ENCODE peak calls at places on chromosomes 16 and 17, in four cellular contexts. N is Panc1, P is mesendoderm, X is SK-N-SH. V is an unnamed sample.

GRCh38 chr16:86383488-86384262 is 126.7 kb upstream of the FOXF1 start:
- DNase-seq in P (peak; percentile 88), N (no peak), X (no peak), V (no peak)

GRCh38 chr16:86307518-86307903 is 202.8 kb upstream of the FOXF1 start:
- DNase-seq in N (no peak), P (no peak), X (no peak), V (no peak)

GRCh38 chr17:15513859-15514446 is 46.5 kb upstream of the CDRT4 start:
- DNase-seq in X (no peak), P (no peak), N (no peak), V (no peak)

GRCh38 chr17:74649909-74650308 is 26.4 kb upstream of the CD300E start:
- DNase-seq in N (no peak), P (no peak), X (peak; percentile 53), V (no peak)

GRCh38 chr16:50153648-50154368 is 702 bp downstream of the TENT4B start:
- DNase-seq in X (peak; percentile 69), P (peak; percentile 50), N (no peak), V (no peak)

GRCh38 chr16:9134739-9135138 is 43.3 kb downstream of the HAPSTR1 start:
- DNase-seq in N (no peak), X (peak; percentile 82), P (peak; percentile 82), V (no peak)

GRCh38 chr16:58299757-58300349 is 5.0 kb upstream of the PRSS54 start:
- DNase-seq in N (no peak), X (no peak), P (peak; percentile 72), V (no peak)

GRCh38 chr17:15351487-15351840 is 10.1 kb upstream of the TEKT3 start:
- DNase-seq in X (no peak), P (peak; percentile 71), N (no peak), V (no peak)

GRCh38 chr16:59204589-59204988 is 470.5 kb upstream of the GOT2 start:
- DNase-seq in N (no peak), P (no peak), X (no peak), V (no peak)

GRCh38 chr17:74282587-74283370 is 8.7 kb downstream of the DNAI2 start:
- DNase-seq in N (no peak), X (no peak), P (no peak), V (no peak)

GRCh38 chr17:27354491-27355081 is 60.7 kb downstream of the WSB1 start:
- DNase-seq in P (peak; percentile 57), N (no peak), X (no peak), V (no peak)

GRCh38 chr16:48546774-48547173 is 63.2 kb downstream of the N4BP1 start:
- DNase-seq in P (no peak), N (no peak), X (no peak), V (no peak)

GRCh38 chr16:67858448-67858993 is 11.0 kb upstream of the CENPT start:
- DNase-seq in P (no peak), X (no peak), N (no peak), V (no peak)

GRCh38 chr16:83400234-83400633 is 407.5 kb upstream of the HSBP1 start:
- DNase-seq in X (no peak), P (peak; percentile 46), N (no peak), V (peak; percentile 60)

GRCh38 chr17:15951368-15952047 is 6.6 kb downstream of the ADORA2B start:
- DNase-seq in P (no peak), N (no peak), X (no peak), V (no peak)

GRCh38 chr16:69935278-69935711 is 15.8 kb upstream of the CLEC18A start:
- DNase-seq in N (no peak), P (no peak), X (no peak), V (no peak)

GRCh38 chr17:50618941-50619340 is 15.7 kb upstream of the ABCC3 start:
- DNase-seq in X (no peak), N (no peak), P (no peak), V (no peak)

GRCh38 chr17:76314392-76315227 is 6.5 kb upstream of the QRICH2 start:
- DNase-seq in N (no peak), X (no peak), P (no peak), V (no peak)

GRCh38 chr16:50252874-50253510 is 13.4 kb upstream of the ADCY7 start:
- DNase-seq in N (no peak), P (no peak), X (no peak), V (no peak)

GRCh38 chr17:78276499-78276898 is 45.1 kb downstream of the TMEM235 start:
- DNase-seq in X (no peak), N (no peak), P (no peak), V (no peak)
- H3K4me1 ChIP-seq in X (no peaks in the 10 kb centered on the region), N (peaks cover 6% of the 10 kb centered on the region), P (peaks cover 18% of the 10 kb centered on the region), V (peaks cover 7% of the 10 kb centered on the region)

GRCh38 chr16:2160915-2161551 is 5.5 kb downstream of the TRAF7 start:
- DNase-seq in P (no peak), N (no peak), X (no peak), V (no peak)
- H3K4me3 ChIP-seq in P (no peak overlapping the region), N (no peak overlapping the region), X (no peak overlapping the region), V (no peak overlapping the region)

GRCh38 chr17:39531252-39531651 is 70.0 kb downstream of the CDK12 start:
- DNase-seq in N (no peak), X (no peak), P (no peak), V (no peak)
- H3K4me1 ChIP-seq in N (no peaks in the 10 kb centered on the region), X (no peaks in the 10 kb centered on the region), P (peaks cover 8% of the 10 kb centered on the region), V (no peaks in the 10 kb centered on the region)

GRCh38 chr17:7703584-7704574 is 1.1 kb upstream of the EFNB3 start:
- DNase-seq in N (no peak), X (peak; percentile 86), P (peak; percentile 98), V (no peak)
- H3K4me3 ChIP-seq in N (peak overlapping the region; percentile 54), X (peak overlapping the region; percentile 75), P (no peak overlapping the region), V (peak overlapping the region; percentile 13)

DNA sequence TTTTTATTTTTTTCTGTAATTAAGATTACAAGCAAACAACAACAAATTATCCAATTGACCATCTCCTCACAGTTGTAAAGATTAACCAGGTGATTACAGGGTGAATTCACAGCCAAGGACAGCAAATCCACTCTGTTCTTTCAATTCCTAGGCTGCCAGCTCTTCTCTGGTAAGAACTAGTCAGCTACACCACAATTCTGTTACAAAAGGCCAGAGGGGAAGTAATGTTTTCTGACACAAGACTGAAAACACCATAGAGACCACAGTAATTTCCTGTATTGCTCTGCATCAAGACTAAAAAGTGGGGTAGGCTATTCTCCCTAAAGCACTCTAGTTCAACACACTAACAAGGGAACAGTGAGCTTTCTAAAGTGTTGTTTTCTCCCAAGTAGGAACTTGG is 10.6 kb downstream of the CA10 start:
- DNase-seq in N (no peak), P (no peak), X (no peak), V (no peak)
- H3K4me1 ChIP-seq in N (peaks cover 2% of the 10 kb centered on the region), P (no peaks in the 10 kb centered on the region), X (no peaks in the 10 kb centered on the region), V (no peaks in the 10 kb centered on the region)

GRCh38 chr17:13415877-13416416 is 185.8 kb downstream of the HS3ST3A1 start:
- DNase-seq in P (no peak), N (no peak), X (peak; percentile 74), V (no peak)
- H3K4me3 ChIP-seq in P (no peak overlapping the region), N (no peak overlapping the region), X (peak overlapping the region; percentile 1), V (no peak overlapping the region)

DNA sequence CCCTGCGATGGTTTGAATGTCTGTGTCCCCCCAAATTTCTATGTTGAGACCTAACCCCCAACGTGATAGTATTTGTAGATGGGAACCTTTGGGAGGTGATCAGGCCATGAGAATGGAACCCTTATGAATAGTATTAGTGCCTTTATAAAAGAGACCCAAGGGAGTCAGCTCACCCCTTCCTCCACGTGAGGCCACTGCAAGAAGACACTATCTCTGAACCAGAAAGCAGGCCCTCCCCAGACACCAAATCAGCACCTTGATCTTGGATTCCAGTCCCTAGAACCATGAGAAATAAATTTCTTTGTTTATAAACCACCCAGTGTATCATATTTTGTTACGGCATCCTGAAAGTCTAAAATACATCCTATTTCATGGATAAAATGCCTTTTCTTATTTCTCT is 64.4 kb upstream of the LRRC37A3 start:
- DNase-seq in P (no peak), N (no peak), X (no peak), V (no peak)
- H3K4me1 ChIP-seq in P (no peaks in the 10 kb centered on the region), N (peaks cover 14% of the 10 kb centered on the region), X (peaks cover 3% of the 10 kb centered on the region), V (no peaks in the 10 kb centered on the region)